ENCODE peak calls at places on chromosomes 3 and 15, in eight cellular contexts. I is kidney epithelial cell, Z is cardiac fibroblast, S is ovary, L is SK-N-MC, V is lower leg skin, O is LNCaP clone FGC, E is cardiac muscle cell. H is an unnamed sample.

GRCh38 chr15:35000511-35000910 is 12.4 kb upstream of the ZNF770 start:
- DNase-seq in Z (peak; percentile 45), L (no peak), I (peak; percentile 58), O (no peak), E (peak; percentile 57), S (no peak), V (no peak), H (no peak)

GRCh38 chr3:73255609-73256029 is 194.2 kb downstream of the EBLN2 start:
- DNase-seq in E (peak; percentile 79), Z (peak; percentile 75), V (no peak), O (no peak), S (no peak), I (peak; percentile 70), L (no peak), H (no peak)

GRCh38 chr3:13452490-13453335 is 27.4 kb upstream of the HDAC11 start:
- DNase-seq in O (peak; percentile 18), S (no peak), L (no peak), I (no peak), V (no peak), Z (peak; percentile 67), E (peak; percentile 68), H (no peak)

GRCh38 chr3:125073506-125073905 is 17.7 kb upstream of the HEG1 start:
- DNase-seq in L (no peak), Z (no peak), E (no peak), V (no peak), S (no peak), O (no peak), I (no peak), H (no peak)

GRCh38 chr15:101159936-101160770 is 91.7 kb downstream of the CHSY1 start:
- DNase-seq in L (no peak), E (no peak), V (no peak), I (no peak), O (no peak), Z (no peak), S (no peak), H (no peak)

GRCh38 chr3:102747611-102748010 is 312.8 kb downstream of the ZPLD1 start:
- DNase-seq in V (no peak), S (no peak), Z (no peak), I (no peak), O (no peak), E (no peak), L (no peak), H (no peak)

GRCh38 chr15:56679247-56679646 is 54.1 kb downstream of the ZNF280D start:
- DNase-seq in L (no peak), Z (no peak), I (no peak), V (no peak), O (no peak), S (no peak), E (no peak), H (no peak)

GRCh38 chr15:30859091-30859874 is 44.4 kb upstream of the FAN1 start:
- DNase-seq in L (no peak), S (no peak), V (no peak), E (peak; percentile 55), I (no peak), O (no peak), Z (peak; percentile 58), H (no peak)

GRCh38 chr3:39135170-39135805 is 18.1 kb downstream of the CSRNP1 start:
- DNase-seq in I (no peak), E (no peak), S (no peak), Z (no peak), O (no peak), L (no peak), V (no peak), H (no peak)

GRCh38 chr15:88450125-88450798 is 16.9 kb downstream of the MRPL46 start:
- DNase-seq in E (peak; percentile 80), O (peak; percentile 19), Z (peak; percentile 71), S (no peak), L (no peak), I (no peak), V (peak; percentile 89), H (peak; percentile 60)

GRCh38 chr15:64749167-64749566 is 26.2 kb downstream of the RBPMS2 start:
- DNase-seq in L (no peak), Z (peak; percentile 52), V (no peak), I (peak; percentile 34), E (peak; percentile 32), O (no peak), S (no peak), H (no peak)

GRCh38 chr3:192444096-192444790 is 283.1 kb downstream of the FGF12 start:
- DNase-seq in L (peak; percentile 62), O (peak; percentile 7), Z (peak; percentile 71), I (no peak), E (peak; percentile 75), V (peak; percentile 90), S (peak; percentile 76), H (peak; percentile 64)

GRCh38 chr3:167776144-167776685 is 40.7 kb downstream of the SERPINI1 start:
- DNase-seq in I (no peak), S (no peak), O (no peak), V (no peak), Z (no peak), E (no peak), L (no peak), H (no peak)

GRCh38 chr3:38374221-38374620 is 27.6 kb downstream of the XYLB start:
- DNase-seq in L (no peak), S (no peak), V (peak; percentile 36), E (no peak), I (no peak), O (no peak), Z (no peak), H (no peak)

GRCh38 chr15:58549013-58549779 is 117.4 kb downstream of the LIPC start:
- DNase-seq in I (no peak), Z (no peak), S (no peak), V (peak; percentile 72), L (no peak), O (no peak), E (no peak), H (no peak)

GRCh38 chr3:47817609-47818008 is 14.7 kb downstream of the DHX30 start:
- DNase-seq in E (no peak), S (no peak), I (no peak), O (no peak), V (no peak), L (no peak), Z (no peak), H (no peak)

GRCh38 chr15:73850228-73850627 is 23.1 kb upstream of the TBC1D21 start:
- DNase-seq in S (no peak), I (no peak), E (no peak), O (no peak), V (no peak), L (no peak), Z (no peak), H (no peak)

GRCh38 chr15:39025881-39026280 is 461.3 kb upstream of the RASGRP1 start:
- DNase-seq in S (no peak), E (no peak), Z (peak; percentile 26), I (no peak), O (no peak), V (no peak), L (no peak), H (no peak)

GRCh38 chr3:40445062-40445461 is 12.1 kb upstream of the RPL14 start:
- DNase-seq in E (no peak), Z (no peak), O (no peak), L (no peak), I (no peak), V (no peak), S (no peak), H (no peak)

DNA sequence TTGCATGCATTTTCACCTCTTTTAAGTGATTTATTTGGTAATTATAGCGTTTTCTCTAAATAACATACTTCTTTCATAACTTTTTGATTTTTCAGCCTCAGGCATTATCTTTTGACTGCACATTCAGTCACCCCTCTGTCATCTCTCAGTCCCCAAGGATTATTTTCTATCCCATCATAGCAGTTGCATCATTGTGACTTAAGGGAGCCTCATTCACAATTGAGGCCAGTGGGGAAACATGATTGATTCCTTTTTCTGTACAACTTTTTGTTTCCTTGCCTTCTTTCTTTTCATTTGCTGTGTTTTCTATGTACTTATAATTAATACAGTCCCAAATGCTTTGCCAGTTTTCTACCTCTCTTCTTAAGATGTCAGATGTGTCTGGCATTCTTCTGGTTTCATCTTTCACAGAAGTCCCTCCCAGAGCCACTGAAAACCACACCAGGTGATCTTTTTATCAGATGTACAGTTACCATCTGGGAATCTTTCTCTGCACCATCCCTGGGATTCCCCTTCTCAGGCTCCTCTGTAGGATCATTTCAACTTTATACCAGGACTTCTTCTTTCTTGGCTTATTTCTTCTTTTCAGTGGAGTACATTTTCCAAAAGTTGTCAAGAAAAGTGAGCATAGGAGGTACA is 151.4 kb downstream of the RAP2B start:
- DNase-seq in V (no peak), L (no peak), I (no peak), S (no peak), O (no peak), Z (no peak), E (no peak), H (no peak)
- H3K4me3 ChIP-seq in V (no peak overlapping the region), L (no peak overlapping the region), I (no peak overlapping the region), S (no peak overlapping the region), O (no peak overlapping the region), Z (no peak overlapping the region), E (no peak overlapping the region), H (no peak overlapping the region)

DNA sequence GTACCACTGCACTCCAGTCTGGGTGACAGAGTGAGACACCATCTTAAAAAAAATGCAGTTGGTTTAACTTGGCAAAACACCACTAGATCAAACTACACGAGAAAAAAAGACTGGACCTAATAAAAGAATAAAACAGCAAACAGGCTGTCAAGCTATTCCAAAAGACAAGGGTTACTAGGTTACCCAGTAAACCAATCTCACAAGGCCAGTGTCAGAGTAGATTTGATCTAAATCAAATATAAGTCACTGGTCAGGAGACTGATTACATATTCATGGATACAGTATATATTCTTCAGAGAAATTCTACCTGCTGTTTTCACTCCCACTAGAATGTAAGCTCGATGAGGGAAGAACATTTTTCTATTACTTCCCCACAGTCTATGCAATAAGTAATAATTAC is 2.5 kb upstream of the GANC start:
- DNase-seq in Z (no peak), I (no peak), L (no peak), S (no peak), V (no peak), O (peak; percentile 98), E (no peak), H (no peak)
- H3K4me3 ChIP-seq in Z (no peak overlapping the region), I (no peak overlapping the region), L (no peak overlapping the region), S (no peak overlapping the region), V (no peak overlapping the region), O (peak overlapping the region; percentile 81), E (peak overlapping the region; percentile 76), H (no peak overlapping the region)

DNA sequence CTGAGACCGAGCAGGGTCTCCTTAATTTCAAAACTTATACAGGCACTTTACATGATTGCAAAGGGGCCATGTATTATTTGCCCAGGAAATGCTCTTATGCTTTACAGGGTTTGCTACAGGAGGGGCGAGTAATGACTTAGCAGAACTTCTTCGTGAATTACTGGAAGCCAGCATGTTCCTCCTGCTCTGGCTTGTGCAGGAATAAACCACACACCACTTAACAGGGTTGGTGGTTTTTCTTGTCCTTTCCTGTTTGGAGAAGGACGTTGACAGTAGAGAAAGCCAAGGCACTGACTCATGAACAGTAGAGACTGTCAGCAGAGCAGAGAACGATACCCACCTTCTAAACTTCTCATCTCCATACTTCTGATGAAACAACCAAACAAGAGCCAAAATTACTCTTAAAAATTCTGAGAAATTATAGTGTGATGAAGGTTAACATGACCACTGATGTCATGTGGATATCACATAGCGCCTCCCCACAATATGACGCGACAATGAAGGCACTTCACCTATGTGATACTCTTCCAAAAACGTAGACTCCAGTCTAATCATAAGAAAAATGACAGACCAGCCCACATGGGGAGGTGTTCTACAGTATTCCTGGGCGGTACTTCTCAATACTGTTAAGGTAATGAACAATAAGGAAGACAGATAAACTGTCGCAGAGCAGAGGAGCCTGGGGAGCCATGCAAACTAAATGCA is 24.7 kb upstream of the MCTP2 start:
- DNase-seq in Z (no peak), V (no peak), O (no peak), I (no peak), L (peak; percentile 48), E (no peak), S (no peak), H (no peak)
- H3K4me3 ChIP-seq in Z (no peak overlapping the region), V (no peak overlapping the region), O (no peak overlapping the region), I (no peak overlapping the region), L (no peak overlapping the region), E (no peak overlapping the region), S (no peak overlapping the region), H (no peak overlapping the region)

GRCh38 chr15:68230157-68231100 is 901 bp upstream of the CLN6 start:
- DNase-seq in I (no peak), S (no peak), E (no peak), V (peak; percentile 88), L (no peak), O (no peak), Z (peak; percentile 16), H (no peak)
- H3K4me3 ChIP-seq in I (peak overlapping the region; percentile 81), S (peak overlapping the region; percentile 94), E (peak overlapping the region; percentile 56), V (peak overlapping the region; percentile 34), L (peak overlapping the region; percentile 78), O (peak overlapping the region; percentile 89), Z (peak overlapping the region; percentile 57), H (peak overlapping the region; percentile 89)